ENCODE peak calls at places on chromosome 19, in five cellular contexts. D is breast epithelium, W is cardiac fibroblast, E is B cell, C is endodermal cell. K is an unnamed sample.

GRCh38 chr19:15432018-15432494 is 13.3 kb upstream of the AKAP8L start:
- DNase-seq in D (no peak), W (no peak), E (no peak), C (no peak), K (peak)

GRCh38 chr19:12723643-12724426 is at the start of gene TNPO2:
- DNase-seq in D (no peak), W (peak), E (peak), C (peak), K (peak)

GRCh38 chr19:29724102-29724641 is 9.1 kb upstream of the C19orf12 start:
- DNase-seq in D (no peak), W (peak), E (no peak), C (peak), K (no peak)

GRCh38 chr19:17289489-17289888 is 7.8 kb downstream of the ANKLE1 start:
- DNase-seq in D (no peak), W (peak), E (peak), C (peak), K (peak)

GRCh38 chr19:10431943-10432735 is 11.8 kb downstream of the PDE4A start:
- DNase-seq in D (no peak), W (peak), E (peak), C (peak), K (peak)

GRCh38 chr19:12996542-12997094 is 1.3 kb downstream of the NFIX start:
- DNase-seq in D (no peak), W (no peak), E (peak), C (peak), K (no peak)

GRCh38 chr19:17304386-17305047 is 1.2 kb upstream of the MRPL34 start:
- DNase-seq in D (peak), W (no peak), E (no peak), C (no peak), K (no peak)

GRCh38 chr19:39599116-39599515 is 3.2 kb upstream of the LGALS13 start:
- DNase-seq in D (no peak), W (peak), E (no peak), C (peak), K (peak)

GRCh38 chr19:17240855-17241399 is 4.8 kb downstream of the NR2F6 start:
- DNase-seq in D (no peak), W (no peak), E (no peak), C (no peak), K (no peak)

DNA sequence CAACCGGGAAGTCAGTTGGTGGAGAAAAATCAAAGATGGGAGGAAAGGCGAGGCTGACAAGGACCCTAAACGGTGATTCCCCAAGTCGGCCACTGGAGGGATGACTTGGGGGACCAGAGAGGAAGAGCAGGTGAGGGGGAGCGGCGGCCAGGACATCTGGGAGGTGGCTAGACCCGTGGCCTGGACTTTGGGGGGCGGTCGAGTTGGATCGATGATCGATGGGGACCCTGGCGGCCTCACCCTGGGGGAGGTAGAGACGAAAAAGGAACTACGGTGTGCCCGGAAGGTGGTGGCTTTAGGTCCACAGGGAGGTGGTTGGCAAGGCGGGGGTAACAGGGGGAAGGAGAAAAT is 7.6 kb upstream of the CIRBP start:
- DNase-seq in D (no peak), W (no peak), E (peak), C (peak), K (no peak)
- TF ChIP-seq CTCF in D (no peak), W (peak), E (peak), C (peak), K (peak)

GRCh38 chr19:33789344-33789743 is 7.3 kb upstream of the KCTD15 start:
- DNase-seq in D (no peak), W (no peak), E (no peak), C (no peak), K (no peak)
- TF ChIP-seq CTCF in D (no peak), W (no peak), E (no peak), C (no peak), K (no peak)

DNA sequence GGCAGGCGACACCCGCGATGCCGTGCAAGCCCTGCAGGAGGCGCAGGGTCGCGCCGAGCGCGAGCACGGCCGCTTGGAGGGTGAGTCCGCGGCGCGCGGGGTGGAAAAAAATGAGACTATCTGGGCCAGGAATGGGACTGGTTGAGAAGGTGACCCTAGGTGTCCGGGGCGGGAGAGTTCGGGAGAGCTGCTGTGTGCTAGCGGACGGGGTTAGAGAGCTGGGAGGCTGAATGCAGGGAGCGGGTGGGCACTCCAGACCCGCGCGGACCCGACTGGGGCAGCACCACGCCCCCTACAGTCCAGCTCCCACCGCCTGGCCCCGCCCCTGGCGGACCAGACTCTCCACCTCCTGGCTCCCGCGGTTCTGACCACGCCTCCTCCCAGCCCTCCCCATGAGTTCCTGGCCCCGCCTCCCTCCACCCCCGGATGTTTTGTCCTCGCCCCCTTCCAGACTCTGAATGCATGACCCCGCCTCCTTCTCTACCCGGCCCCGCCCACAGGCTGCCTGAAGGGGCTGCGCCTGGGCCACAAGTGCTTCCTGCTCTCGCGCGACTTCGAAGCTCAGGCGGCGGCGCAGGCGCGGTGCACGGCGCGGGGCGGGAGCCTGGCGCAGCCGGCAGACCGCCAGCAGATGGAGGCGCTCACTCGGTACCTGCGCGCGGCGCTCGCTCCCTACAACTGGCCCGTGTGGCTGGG is 1.5 kb downstream of the CLEC11A start:
- DNase-seq in D (peak), W (peak), E (peak), C (peak), K (peak)
- TF ChIP-seq CTCF in D (peak), W (peak), E (peak), C (peak), K (peak)

DNA sequence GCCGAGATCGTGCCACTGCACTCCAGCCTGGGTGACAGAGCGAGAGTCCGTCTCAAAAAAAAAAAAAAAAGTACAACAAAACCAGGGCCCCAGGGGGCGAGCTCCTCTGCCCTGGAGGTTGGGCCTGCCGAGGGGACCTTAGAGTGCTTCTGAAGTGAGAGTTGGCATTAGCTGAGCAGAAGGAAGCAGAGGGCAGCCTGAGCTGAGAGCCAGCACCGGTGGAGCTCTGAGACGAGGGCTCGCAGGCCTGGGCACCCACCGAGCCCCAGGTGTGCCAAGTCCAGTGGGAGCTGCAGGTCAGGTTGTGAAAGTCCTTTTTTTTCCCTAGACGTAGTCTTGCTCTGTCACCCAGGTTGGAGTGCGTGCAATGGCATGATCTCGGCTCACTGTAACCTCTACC is 46.0 kb downstream of the KDM4B start:
- DNase-seq in D (no peak), W (no peak), E (no peak), C (no peak), K (no peak)
- TF ChIP-seq CTCF in D (no peak), W (no peak), E (no peak), C (no peak), K (no peak)

DNA sequence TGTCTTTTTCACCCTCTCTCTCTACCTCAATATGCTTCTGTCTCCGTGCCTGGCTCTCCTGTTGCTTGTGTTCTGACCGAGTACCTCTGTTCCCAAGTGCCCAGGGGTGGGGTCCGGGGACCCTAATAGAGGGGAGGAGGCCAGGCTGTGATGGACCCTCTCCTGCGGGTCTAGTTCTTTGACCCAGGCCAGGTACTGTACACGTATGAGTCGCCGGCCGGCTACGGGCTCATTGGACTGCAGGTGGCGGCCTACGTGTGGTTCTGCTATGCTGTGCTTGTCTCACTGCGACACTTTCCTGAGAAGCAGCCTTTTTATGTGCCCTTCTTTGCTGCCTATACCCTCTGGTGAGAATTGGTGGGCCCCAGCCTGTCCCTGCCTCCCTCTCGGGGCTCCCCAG is 4.4 kb downstream of the TMEM145 start:
- DNase-seq in D (no peak), W (no peak), E (peak), C (no peak), K (no peak)
- TF ChIP-seq CTCF in D (no peak), W (no peak), E (no peak), C (no peak), K (no peak)

GRCh38 chr19:48985711-48986110 is 7.4 kb downstream of the GYS1 start:
- DNase-seq in D (no peak), W (no peak), E (no peak), C (no peak), K (no peak)

GRCh38 chr19:48988860-48989259 is 4.2 kb downstream of the GYS1 start:
- DNase-seq in D (no peak), W (no peak), E (no peak), C (no peak), K (no peak)

GRCh38 chr19:48986211-48986610 is 6.9 kb downstream of the GYS1 start:
- DNase-seq in D (no peak), W (no peak), E (no peak), C (no peak), K (no peak)

GRCh38 chr19:48988286-48988685 is 4.8 kb downstream of the GYS1 start:
- DNase-seq in D (no peak), W (no peak), E (no peak), C (no peak), K (no peak)

GRCh38 chr19:48987323-48987722 is 5.8 kb downstream of the GYS1 start:
- DNase-seq in D (no peak), W (no peak), E (no peak), C (no peak), K (no peak)
- TF ChIP-seq CTCF in D (no peak), W (no peak), E (no peak), C (peak), K (no peak)